ENCODE peak calls at places on chromosomes 13 and 19, in six cellular contexts. Y, R, N, H, P and S are unnamed samples.

GRCh38 chr13:43377955-43378354 is 354.6 kb downstream of the DNAJC15 start:
- DNase-seq in R (peak; percentile 71), Y (peak; percentile 6), P (no peak), N (no peak), H (no peak), S (no peak)

GRCh38 chr19:1513492-1514294 is 874 bp upstream of the ADAMTSL5 start:
- DNase-seq in Y (peak; percentile 47), N (no peak), P (peak; percentile 63), H (peak; percentile 23), R (peak; percentile 83), S (peak; percentile 93)

GRCh38 chr19:32717496-32717895 is 2.1 kb upstream of the TDRD12 start:
- DNase-seq in P (no peak), N (no peak), H (no peak), R (peak; percentile 7), Y (no peak), S (no peak)

GRCh38 chr19:21115430-21115829 is 26.4 kb upstream of the ZNF431 start:
- DNase-seq in R (no peak), P (no peak), H (no peak), N (no peak), Y (no peak), S (no peak)

GRCh38 chr13:90576067-90576466 is 771.4 kb upstream of the MIR17HG start:
- DNase-seq in P (no peak), H (no peak), R (no peak), Y (no peak), N (no peak), S (no peak)

GRCh38 chr19:44643605-44644390 is at the start of gene PVR:
- DNase-seq in Y (peak; percentile 71), N (peak; percentile 52), H (peak; percentile 79), P (peak; percentile 75), R (peak; percentile 91), S (peak; percentile 89)

GRCh38 chr19:43463381-43464088 is 1.9 kb downstream of the LYPD3 start:
- DNase-seq in R (peak; percentile 95), Y (peak; percentile 95), N (peak; percentile 89), H (peak; percentile 96), P (peak; percentile 99), S (peak; percentile 99)

GRCh38 chr13:51229731-51230130 is 7.5 kb downstream of the FAM124A start:
- DNase-seq in Y (no peak), R (no peak), N (no peak), P (no peak), H (no peak), S (peak; percentile 64)

GRCh38 chr19:50317115-50317514 is 12.1 kb downstream of the KCNC3 start:
- DNase-seq in N (no peak), P (no peak), H (no peak), Y (no peak), R (no peak), S (no peak)

GRCh38 chr13:42803563-42804212 is 22.3 kb downstream of the FAM216B start:
- DNase-seq in P (no peak), Y (peak; percentile 83), H (no peak), N (no peak), R (peak; percentile 78), S (no peak)

GRCh38 chr19:29467824-29468401 is 57.9 kb upstream of the VSTM2B start:
- DNase-seq in N (peak; percentile 58), R (no peak), Y (peak; percentile 2), P (peak; percentile 69), H (peak; percentile 31), S (peak; percentile 47)

GRCh38 chr13:28792992-28793391 is 27.1 kb upstream of the MTUS2 start:
- DNase-seq in P (no peak), R (peak; percentile 84), N (no peak), H (no peak), Y (peak; percentile 79), S (no peak)

GRCh38 chr19:5170329-5170745 is 170.3 kb downstream of the PTPRS start:
- DNase-seq in Y (no peak), P (peak; percentile 60), R (no peak), N (no peak), H (no peak), S (peak; percentile 79)

GRCh38 chr19:17243854-17244617 is 1.7 kb downstream of the NR2F6 start:
- DNase-seq in Y (no peak), P (peak; percentile 75), R (peak; percentile 80), N (no peak), H (peak; percentile 58), S (peak; percentile 86)

GRCh38 chr19:20333508-20333907 is 166.5 kb downstream of the ZNF486 start:
- DNase-seq in Y (no peak), P (no peak), R (no peak), N (no peak), H (no peak), S (no peak)

GRCh38 chr19:2720777-2721569 is at the start of gene DIRAS1:
- DNase-seq in R (peak; percentile 10), N (no peak), H (peak; percentile 52), Y (no peak), P (peak; percentile 60), S (peak; percentile 96)

GRCh38 chr13:35978607-35979316 is 152.4 kb downstream of the DCLK1 start:
- DNase-seq in R (peak; percentile 81), P (peak; percentile 80), H (peak; percentile 55), N (peak; percentile 38), Y (peak; percentile 89), S (peak; percentile 66)

GRCh38 chr13:33784738-33785137 is 33.2 kb upstream of the RFC3 start:
- DNase-seq in P (no peak), Y (no peak), N (no peak), H (no peak), R (no peak), S (no peak)

GRCh38 chr19:43762814-43763213 is 8.1 kb upstream of the SMG9 start:
- DNase-seq in Y (no peak), R (no peak), P (no peak), H (no peak), N (no peak), S (no peak)

GRCh38 chr19:29524201-29524911 is 1.4 kb upstream of the VSTM2B start:
- DNase-seq in N (peak; percentile 69), Y (no peak), R (no peak), H (no peak), P (peak; percentile 70), S (peak; percentile 79)

GRCh38 chr13:42959615-42960014 is 32.4 kb downstream of the EPSTI1 start:
- DNase-seq in P (no peak), Y (no peak), H (no peak), N (no peak), R (no peak), S (no peak)

GRCh38 chr13:45441633-45442032 is 23.1 kb upstream of the COG3 start:
- DNase-seq in R (peak; percentile 60), Y (peak; percentile 76), H (no peak), P (no peak), N (no peak), S (no peak)

GRCh38 chr13:33307820-33308219 is 22.3 kb upstream of the STARD13 start:
- DNase-seq in P (no peak), Y (no peak), N (no peak), H (no peak), R (no peak), S (no peak)

GRCh38 chr13:98481511-98481951 is 95.4 kb downstream of the STK24 start:
- DNase-seq in P (no peak), R (no peak), Y (no peak), N (no peak), H (no peak), S (no peak)

GRCh38 chr13:32537580-32538233 is 888 bp downstream of the N4BP2L2 start:
- DNase-seq in H (no peak), P (peak; percentile 19), Y (peak; percentile 28), R (peak; percentile 29), N (peak; percentile 13), S (peak; percentile 14)

GRCh38 chr19:12052057-12052570 is 647 bp downstream of the ZNF878 start:
- DNase-seq in P (peak; percentile 40), H (no peak), Y (no peak), N (no peak), R (peak; percentile 40), S (peak; percentile 43)

GRCh38 chr19:43699506-43700367 is 16.1 kb upstream of the IRGC start:
- DNase-seq in P (peak; percentile 93), N (peak; percentile 22), Y (peak; percentile 34), R (peak; percentile 54), H (peak; percentile 48), S (peak; percentile 91)

GRCh38 chr13:44132710-44133109 is 240.9 kb upstream of the SERP2 start:
- DNase-seq in R (peak; percentile 72), H (no peak), Y (no peak), P (no peak), N (peak; percentile 59), S (no peak)

GRCh38 chr19:4673726-4674125 is 3.6 kb upstream of the MYDGF start:
- DNase-seq in H (no peak), Y (no peak), R (no peak), N (no peak), P (no peak), S (no peak)

GRCh38 chr19:27770095-27770494 is 1442.9 kb downstream of the UQCRFS1 start:
- DNase-seq in Y (no peak), H (no peak), N (no peak), P (peak; percentile 40), R (no peak), S (no peak)

GRCh38 chr19:14536926-14537692 is 7.7 kb downstream of the TECR start:
- DNase-seq in Y (peak; percentile 82), R (peak; percentile 52), P (peak; percentile 98), N (no peak), H (peak; percentile 82), S (peak; percentile 99)
- H3K4me3 ChIP-seq in Y (peak overlapping the region; percentile 17), R (no peak overlapping the region), P (peak overlapping the region; percentile 37), N (no peak overlapping the region), H (peak overlapping the region; percentile 12), S (peak overlapping the region; percentile 16)

GRCh38 chr13:62324842-62325241 is 909.2 kb upstream of the PCDH20 start:
- DNase-seq in Y (no peak), N (no peak), P (no peak), H (no peak), R (no peak), S (no peak)
- H3K4me3 ChIP-seq in Y (no peak overlapping the region), N (no peak overlapping the region), P (no peak overlapping the region), H (no peak overlapping the region), R (no peak overlapping the region), S (no peak overlapping the region)

DNA sequence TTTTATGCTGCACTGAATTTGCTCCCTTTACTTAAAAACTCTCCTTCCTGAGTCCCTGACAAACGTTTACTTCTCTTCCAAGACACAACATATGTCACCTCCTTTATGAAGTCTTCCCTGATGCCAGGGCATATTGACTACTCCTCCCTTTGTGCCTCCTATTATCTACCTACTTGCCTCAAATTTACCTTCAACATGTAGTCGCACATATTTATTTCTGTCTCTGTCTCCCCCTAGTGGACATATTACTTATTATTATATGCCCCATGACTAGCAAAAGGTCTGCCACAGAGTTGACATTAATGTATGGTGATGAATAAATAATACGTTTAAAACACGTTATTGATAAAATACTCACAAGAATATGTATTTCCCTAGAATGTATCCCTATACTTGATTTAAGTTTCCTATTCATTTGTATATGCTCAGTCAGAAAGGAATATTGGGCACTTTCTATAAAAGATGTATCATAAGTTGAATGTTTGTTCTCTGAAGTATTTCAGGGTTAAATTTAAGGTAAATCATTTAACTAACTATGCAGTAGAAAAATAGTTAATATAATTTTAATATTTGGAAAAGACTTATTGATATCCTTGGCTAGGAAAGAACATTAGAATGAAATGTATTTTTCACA is 250.3 kb upstream of the ATXN8OS start:
- DNase-seq in N (no peak), H (peak; percentile 86), R (peak; percentile 2), P (peak; percentile 82), Y (peak; percentile 60), S (no peak)
- H3K4me3 ChIP-seq in N (no peak overlapping the region), H (no peak overlapping the region), R (no peak overlapping the region), P (no peak overlapping the region), Y (no peak overlapping the region), S (no peak overlapping the region)

GRCh38 chr13:101535192-101535746 is 82.8 kb downstream of the ITGBL1 start:
- DNase-seq in R (peak; percentile 66), H (no peak), P (no peak), Y (peak; percentile 55), N (no peak), S (no peak)
- H3K4me3 ChIP-seq in R (no peak overlapping the region), H (no peak overlapping the region), P (no peak overlapping the region), Y (no peak overlapping the region), N (no peak overlapping the region), S (no peak overlapping the region)